ENCODE peak calls at places on chromosomes 11 and 22, in nine cellular contexts. L, Y, V, X, K, Z, R, F and S are unnamed samples.

GRCh38 chr22:44330188-44330726 is 17.5 kb upstream of the SHISAL1 start:
- DNase-seq in L (no peak), Y (no peak), V (no peak), X (no peak), K (no peak), Z (no peak), R (no peak), F (no peak), S (no peak)

GRCh38 chr11:37449146-37449545 is 851.1 kb upstream of the RAG2 start:
- DNase-seq in L (no peak), Y (no peak), V (peak), X (peak), K (peak), Z (no peak), R (peak), F (no peak), S (no peak)

GRCh38 chr11:132064987-132065620 is 694.7 kb downstream of the NTM start:
- DNase-seq in L (no peak), Y (no peak), V (peak), X (peak), K (peak), Z (no peak), R (peak), F (no peak), S (no peak)

GRCh38 chr11:103730151-103730940 is 306.1 kb upstream of the DDI1 start:
- DNase-seq in L (no peak), Y (no peak), V (no peak), X (no peak), K (no peak), Z (no peak), R (no peak), F (no peak), S (no peak)

GRCh38 chr22:24141586-24141985 is 39.7 kb upstream of the SUSD2 start:
- DNase-seq in L (peak), Y (no peak), V (no peak), X (no peak), K (no peak), Z (no peak), R (no peak), F (no peak), S (no peak)

GRCh38 chr11:78078218-78079167 is 1.2 kb downstream of the NDUFC2 start:
- DNase-seq in L (no peak), Y (no peak), V (no peak), X (no peak), K (no peak), Z (no peak), R (no peak), F (no peak), S (no peak)

GRCh38 chr22:48105254-48105653 is 1342.8 kb downstream of the TBC1D22A start:
- DNase-seq in L (no peak), Y (no peak), V (no peak), X (no peak), K (no peak), Z (no peak), R (no peak), F (no peak), S (no peak)

GRCh38 chr22:37905534-37906363 is at the start of gene MICALL1:
- DNase-seq in L (peak), Y (peak), V (no peak), X (peak), K (peak), Z (peak), R (peak), F (peak), S (no peak)

GRCh38 chr11:33040862-33041453 is 1.6 kb downstream of the TCP11L1 start:
- DNase-seq in L (no peak), Y (no peak), V (no peak), X (no peak), K (no peak), Z (no peak), R (no peak), F (no peak), S (no peak)

GRCh38 chr11:113387605-113388211 is at the start of gene ANKK1:
- DNase-seq in L (peak), Y (peak), V (no peak), X (no peak), K (no peak), Z (no peak), R (no peak), F (peak), S (no peak)

GRCh38 chr11:66317322-66317765 is 500 bp upstream of the CD248 start:
- DNase-seq in L (no peak), Y (no peak), V (no peak), X (no peak), K (no peak), Z (peak), R (peak), F (no peak), S (no peak)

GRCh38 chr11:35463211-35463810 is 44.0 kb upstream of the SLC1A2 start:
- DNase-seq in L (no peak), Y (no peak), V (no peak), X (no peak), K (no peak), Z (no peak), R (no peak), F (no peak), S (no peak)

GRCh38 chr11:7490054-7490453 is 4.7 kb downstream of the OLFML1 start:
- DNase-seq in L (no peak), Y (no peak), V (no peak), X (peak), K (no peak), Z (no peak), R (peak), F (no peak), S (no peak)

GRCh38 chr11:103537904-103538502 is 428.8 kb downstream of the DYNC2H1 start:
- DNase-seq in L (no peak), Y (no peak), V (no peak), X (no peak), K (peak), Z (no peak), R (peak), F (no peak), S (no peak)

GRCh38 chr11:110295487-110296225 is 758 bp downstream of the RDX start:
- DNase-seq in L (peak), Y (no peak), V (no peak), X (no peak), K (peak), Z (peak), R (peak), F (peak), S (peak)

GRCh38 chr11:128394436-128395089 is 192.8 kb downstream of the ETS1 start:
- DNase-seq in L (no peak), Y (no peak), V (no peak), X (no peak), K (no peak), Z (no peak), R (peak), F (no peak), S (no peak)

GRCh38 chr11:129013737-129014475 is 71.2 kb upstream of the TP53AIP1 start:
- DNase-seq in L (peak), Y (no peak), V (no peak), X (no peak), K (no peak), Z (no peak), R (no peak), F (no peak), S (no peak)

GRCh38 chr22:41668971-41669911 is 19.4 kb downstream of the SNU13 start:
- DNase-seq in L (no peak), Y (no peak), V (no peak), X (peak), K (peak), Z (no peak), R (peak), F (no peak), S (no peak)

GRCh38 chr11:122601131-122602125 is 54.1 kb upstream of the UBASH3B start:
- DNase-seq in L (no peak), Y (no peak), V (peak), X (peak), K (peak), Z (no peak), R (peak), F (no peak), S (no peak)

GRCh38 chr11:42524534-42525227 is 787.1 kb upstream of the API5 start:
- DNase-seq in L (peak), Y (peak), V (peak), X (no peak), K (peak), Z (no peak), R (peak), F (peak), S (no peak)

GRCh38 chr22:20490183-20490940 is 5.2 kb downstream of the KLHL22 start:
- DNase-seq in L (no peak), Y (no peak), V (no peak), X (no peak), K (no peak), Z (no peak), R (no peak), F (no peak), S (no peak)

GRCh38 chr11:66008468-66009101 is 3.2 kb upstream of the CST6 start:
- DNase-seq in L (no peak), Y (no peak), V (no peak), X (no peak), K (no peak), Z (no peak), R (no peak), F (no peak), S (no peak)

GRCh38 chr11:125871391-125872137 is 15.9 kb upstream of the HYLS1 start:
- DNase-seq in L (no peak), Y (peak), V (peak), X (no peak), K (peak), Z (no peak), R (peak), F (peak), S (no peak)

GRCh38 chr22:31843526-31843925 is 89.7 kb downstream of the DEPDC5 start:
- DNase-seq in L (no peak), Y (no peak), V (no peak), X (no peak), K (no peak), Z (no peak), R (no peak), F (no peak), S (no peak)

GRCh38 chr11:107576497-107577086 is 11.1 kb upstream of the ALKBH8 start:
- DNase-seq in L (peak), Y (peak), V (peak), X (peak), K (no peak), Z (no peak), R (peak), F (peak), S (no peak)

GRCh38 chr11:2580061-2580421 is 119.8 kb downstream of the KCNQ1OT1 start:
- DNase-seq in L (no peak), Y (no peak), V (no peak), X (no peak), K (no peak), Z (no peak), R (no peak), F (no peak), S (no peak)

GRCh38 chr11:96000064-96000463 is 76.2 kb upstream of the MTMR2 start:
- DNase-seq in L (no peak), Y (no peak), V (no peak), X (no peak), K (no peak), Z (no peak), R (no peak), F (no peak), S (no peak)

GRCh38 chr11:130527648-130528300 is 79.3 kb downstream of the ADAMTS15 start:
- DNase-seq in L (no peak), Y (no peak), V (no peak), X (no peak), K (no peak), Z (no peak), R (peak), F (no peak), S (no peak)

GRCh38 chr11:35539781-35540281 is 14.4 kb upstream of the PAMR1 start:
- DNase-seq in L (peak), Y (no peak), V (no peak), X (peak), K (no peak), Z (no peak), R (peak), F (no peak), S (no peak)

GRCh38 chr22:40654522-40655167 is 18.1 kb upstream of the MRTFA start:
- DNase-seq in L (peak), Y (no peak), V (no peak), X (peak), K (peak), Z (no peak), R (peak), F (no peak), S (no peak)

GRCh38 chr22:45631140-45631539 is 40.5 kb upstream of the ATXN10 start:
- DNase-seq in L (no peak), Y (no peak), V (no peak), X (no peak), K (no peak), Z (no peak), R (no peak), F (no peak), S (no peak)

GRCh38 chr11:394034-394857 is at the start of gene PKP3:
- DNase-seq in L (peak), Y (peak), V (no peak), X (no peak), K (peak), Z (no peak), R (peak), F (no peak), S (no peak)

GRCh38 chr11:86468169-86468568 is 93.5 kb downstream of the CCDC81 start:
- DNase-seq in L (no peak), Y (no peak), V (no peak), X (no peak), K (no peak), Z (no peak), R (no peak), F (no peak), S (no peak)

GRCh38 chr11:64711138-64711943 is 11.7 kb downstream of the NRXN2 start:
- DNase-seq in L (no peak), Y (no peak), V (no peak), X (no peak), K (no peak), Z (no peak), R (no peak), F (no peak), S (no peak)

GRCh38 chr22:28801845-28802594 is 1.7 kb upstream of the XBP1 start:
- DNase-seq in L (peak), Y (no peak), V (no peak), X (no peak), K (no peak), Z (no peak), R (no peak), F (no peak), S (peak)

DNA sequence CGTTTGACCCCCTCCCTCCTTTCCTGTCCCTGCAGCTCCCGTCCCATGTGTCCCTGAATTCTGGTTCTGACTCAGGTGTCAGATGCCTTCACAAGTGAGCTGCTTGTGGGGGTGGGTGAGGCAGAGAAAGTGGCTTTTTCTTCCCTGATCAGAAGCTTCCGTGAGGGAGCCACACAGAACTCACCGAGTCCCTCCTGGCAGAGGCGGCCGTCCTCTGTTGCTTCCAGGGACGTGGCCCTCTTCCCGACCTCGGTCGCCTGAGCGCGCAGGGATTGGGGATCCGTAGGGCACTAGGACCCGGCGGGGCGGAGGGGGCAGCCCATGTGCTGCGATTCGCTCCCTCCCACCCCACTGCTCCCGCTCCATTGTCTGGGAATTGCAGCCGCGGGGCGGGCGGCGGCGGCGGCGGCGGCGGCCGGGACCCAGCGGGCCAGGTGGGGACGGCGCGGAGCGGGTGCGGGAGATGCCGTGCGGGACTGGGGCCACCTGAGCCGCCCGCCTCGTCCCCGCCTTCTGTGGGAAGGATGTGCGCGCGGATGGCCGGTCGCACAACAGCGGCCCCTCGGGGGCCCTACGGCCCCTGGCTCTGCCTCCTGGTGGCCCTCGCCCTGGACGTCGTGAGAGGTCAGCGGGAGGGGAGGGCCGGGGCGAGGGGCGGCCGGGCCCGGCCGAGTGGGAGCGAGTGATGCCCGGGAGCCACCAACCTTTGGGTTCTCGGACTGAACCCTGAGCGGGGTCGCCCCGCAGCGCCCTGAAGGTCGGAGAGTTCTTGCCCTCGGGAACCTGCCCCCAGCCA is at the start of gene TMEM132A:
- DNase-seq in L (peak), Y (peak), V (no peak), X (no peak), K (peak), Z (no peak), R (peak), F (peak), S (no peak)
- TF ChIP-seq CTCF in L (no peak), Y (no peak), V (no peak), X (no peak), K (peak), Z (no peak), R (no peak), F (no peak), S (no peak)

DNA sequence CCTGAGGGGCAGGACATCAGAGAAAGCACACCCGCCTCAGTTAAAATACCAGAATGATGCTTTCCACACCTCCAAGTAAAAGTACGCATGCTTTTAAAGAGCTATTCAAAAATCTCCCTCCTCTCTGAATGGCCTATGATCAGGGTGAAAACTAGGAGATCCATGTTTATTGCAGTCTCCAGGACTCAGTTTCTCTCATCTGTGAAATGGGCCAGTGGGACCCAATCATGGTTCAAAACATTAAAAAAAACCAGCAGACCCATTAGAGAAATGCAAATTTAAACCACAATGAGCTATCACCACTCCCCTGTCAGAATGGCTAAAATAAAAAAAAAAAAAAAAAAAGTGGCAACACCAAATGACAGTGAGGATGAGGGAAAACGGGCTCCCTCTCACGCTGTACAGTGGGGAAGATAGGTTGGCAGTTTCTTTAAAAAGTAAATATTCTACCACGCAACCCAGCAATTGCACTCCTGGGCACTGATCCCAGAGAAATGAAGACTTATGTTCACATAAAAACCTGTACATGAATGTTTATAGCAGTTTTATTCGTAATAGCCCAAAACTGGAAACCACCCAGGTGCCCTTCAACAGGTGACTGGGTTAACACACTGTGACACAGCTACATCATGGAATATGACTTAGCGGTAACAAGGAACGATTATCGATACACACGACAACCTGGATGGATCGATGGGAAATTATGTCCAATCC is 242.7 kb downstream of the MN1 start:
- DNase-seq in L (peak), Y (no peak), V (no peak), X (no peak), K (no peak), Z (no peak), R (no peak), F (no peak), S (no peak)
- TF ChIP-seq CTCF in L (no peak), Y (no peak), V (no peak), X (no peak), K (no peak), Z (no peak), R (no peak), F (no peak), S (no peak)

GRCh38 chr11:69911310-69912160 is 92.3 kb upstream of the FGF3 start:
- DNase-seq in L (no peak), Y (no peak), V (no peak), X (no peak), K (no peak), Z (no peak), R (no peak), F (no peak), S (peak)

GRCh38 chr11:69907611-69908010 is 88.4 kb upstream of the FGF3 start:
- DNase-seq in L (no peak), Y (no peak), V (no peak), X (no peak), K (no peak), Z (no peak), R (no peak), F (no peak), S (no peak)

GRCh38 chr11:69910519-69911309 is 91.5 kb upstream of the FGF3 start:
- DNase-seq in L (no peak), Y (no peak), V (no peak), X (no peak), K (no peak), Z (no peak), R (no peak), F (no peak), S (peak)

GRCh38 chr11:69908511-69909220 is 89.5 kb upstream of the FGF3 start:
- DNase-seq in L (no peak), Y (no peak), V (no peak), X (no peak), K (no peak), Z (no peak), R (no peak), F (no peak), S (peak)

DNA sequence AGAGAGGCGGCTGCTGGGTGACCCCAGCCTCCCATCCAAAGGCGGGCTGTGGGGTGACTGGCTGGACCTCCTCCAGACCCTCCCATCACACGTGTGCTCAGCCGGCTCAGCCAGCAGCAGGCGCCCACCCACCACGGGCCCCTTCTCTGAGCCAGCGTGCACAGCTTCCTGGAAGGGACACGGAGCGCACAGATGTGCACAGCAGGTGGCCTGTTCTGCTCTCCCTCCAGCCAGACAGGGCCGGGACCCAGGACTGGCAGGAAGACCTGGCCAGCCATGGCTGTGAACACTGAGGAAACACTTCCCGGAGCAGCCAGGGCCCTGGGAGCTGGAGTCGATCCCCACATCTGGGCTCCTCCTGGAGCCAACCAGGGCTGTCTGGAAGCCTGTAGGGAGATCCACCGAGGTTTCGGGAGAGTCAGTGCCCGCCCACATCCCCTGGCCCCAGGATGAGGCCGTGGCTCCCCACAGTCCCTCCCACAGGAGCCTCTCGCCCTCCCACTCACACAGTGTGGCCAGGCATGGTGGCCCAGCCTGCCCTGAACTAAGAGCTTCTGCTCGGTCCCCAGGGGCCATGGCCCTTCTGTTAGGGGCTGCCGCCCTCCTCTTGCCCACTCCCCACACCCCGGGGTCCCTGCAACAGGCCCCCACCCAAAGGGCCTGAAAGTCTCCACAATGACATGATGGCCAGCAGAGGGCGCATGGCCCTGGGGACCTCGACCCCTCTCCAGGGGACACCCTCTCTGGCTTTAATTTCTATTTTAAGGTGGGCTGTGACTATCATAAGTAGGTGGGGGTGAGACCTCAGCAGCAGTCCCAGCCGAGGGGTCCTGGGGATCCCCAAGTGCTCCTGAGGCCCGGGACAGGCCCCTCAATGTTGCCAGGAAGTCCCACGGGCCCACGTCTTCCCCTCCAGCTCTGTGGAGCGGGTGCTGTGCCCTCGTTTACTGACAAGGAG is 90.6 kb upstream of the FGF3 start:
- DNase-seq in L (no peak), Y (no peak), V (no peak), X (no peak), K (no peak), Z (no peak), R (no peak), F (peak), S (peak)
- TF ChIP-seq CTCF in L (peak), Y (peak), V (peak), X (peak), K (peak), Z (no peak), R (peak), F (peak), S (peak)

DNA sequence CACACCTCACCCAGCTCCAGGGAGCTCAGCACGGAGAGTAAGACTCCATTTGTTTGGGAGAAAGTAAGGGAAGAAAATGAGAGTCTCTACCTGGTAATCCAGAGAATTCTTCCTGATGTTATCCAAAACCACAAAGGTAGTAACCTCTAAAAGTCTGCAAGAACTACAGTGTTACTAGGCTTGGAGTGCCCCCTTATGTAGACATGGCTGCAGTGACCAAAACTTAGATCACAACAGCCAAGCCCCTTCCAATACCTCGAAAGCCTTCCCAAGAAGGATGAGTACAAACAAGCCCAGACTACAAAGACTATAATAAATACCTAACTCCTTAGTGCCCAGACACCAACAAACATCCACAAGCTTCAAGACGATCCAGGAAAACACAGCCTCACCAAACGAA is 4.9 kb downstream of the UBE2L6 start:
- DNase-seq in L (no peak), Y (no peak), V (no peak), X (no peak), K (peak), Z (no peak), R (no peak), F (no peak), S (no peak)
- TF ChIP-seq CTCF in L (no peak), Y (peak), V (no peak), X (no peak), K (no peak), Z (no peak), R (no peak), F (no peak), S (no peak)